ENCODE peak calls at places on chromosomes 7 and 10, in nine cellular contexts. R, C, Z, D, F, N, H, X and J are unnamed samples.

GRCh38 chr10:73865459-73866442 is 8.6 kb downstream of the CAMK2G start:
- DNase-seq in R (no peak), C (no peak), Z (no peak), D (no peak), F (no peak), N (no peak), H (no peak), X (peak; percentile 75), J (no peak)

GRCh38 chr10:72564596-72564995 is 61.3 kb downstream of the MICU1 start:
- DNase-seq in R (no peak), C (no peak), Z (no peak), D (no peak), F (no peak), N (no peak), H (peak; percentile 49), X (peak; percentile 10), J (no peak)

GRCh38 chr7:32206987-32207386 is 136.8 kb upstream of the PDE1C start:
- DNase-seq in R (no peak), C (no peak), Z (peak; percentile 49), D (no peak), F (peak; percentile 40), N (no peak), H (peak; percentile 11), X (no peak), J (peak; percentile 24)

GRCh38 chr7:87628780-87629569 is 777 bp downstream of the RUNDC3B start:
- DNase-seq in R (no peak), C (peak; percentile 31), Z (peak; percentile 28), D (no peak), F (no peak), N (no peak), H (peak; percentile 6), X (peak; percentile 19), J (peak; percentile 2)

GRCh38 chr7:116805100-116805544 is 57.3 kb upstream of the CAPZA2 start:
- DNase-seq in R (no peak), C (no peak), Z (no peak), D (no peak), F (no peak), N (no peak), H (no peak), X (no peak), J (peak; percentile 95)

GRCh38 chr10:4708123-4708759 is 117.8 kb upstream of the AKR1E2 start:
- DNase-seq in R (no peak), C (no peak), Z (peak; percentile 43), D (no peak), F (no peak), N (no peak), H (no peak), X (no peak), J (no peak)

GRCh38 chr10:69906425-69906824 is 104.7 kb downstream of the COL13A1 start:
- DNase-seq in R (no peak), C (no peak), Z (no peak), D (no peak), F (no peak), N (no peak), H (no peak), X (no peak), J (no peak)

GRCh38 chr7:2362385-2363088 is 7.9 kb downstream of the EIF3B start:
- DNase-seq in R (no peak), C (no peak), Z (no peak), D (no peak), F (no peak), N (no peak), H (no peak), X (no peak), J (no peak)

GRCh38 chr10:94623572-94623971 is 60.0 kb upstream of the CYP2C18 start:
- DNase-seq in R (no peak), C (no peak), Z (peak; percentile 70), D (no peak), F (no peak), N (no peak), H (no peak), X (no peak), J (no peak)

GRCh38 chr7:114649689-114650088 is 235.1 kb downstream of the FOXP2 start:
- DNase-seq in R (no peak), C (no peak), Z (no peak), D (no peak), F (no peak), N (no peak), H (no peak), X (no peak), J (no peak)

GRCh38 chr10:24873281-24873683 is 79.1 kb downstream of the PRTFDC1 start:
- DNase-seq in R (no peak), C (peak; percentile 89), Z (peak; percentile 82), D (peak; percentile 61), F (no peak), N (no peak), H (peak; percentile 92), X (no peak), J (peak; percentile 78)

GRCh38 chr7:143362126-143362961 is at the start of gene FAM131B:
- DNase-seq in R (no peak), C (no peak), Z (no peak), D (no peak), F (no peak), N (no peak), H (no peak), X (no peak), J (peak; percentile 21)

GRCh38 chr7:2036786-2037185 is 196.0 kb downstream of the MAD1L1 start:
- DNase-seq in R (no peak), C (no peak), Z (no peak), D (no peak), F (no peak), N (no peak), H (no peak), X (no peak), J (no peak)

GRCh38 chr10:94194256-94194655 is 168.5 kb downstream of the NOC3L start:
- DNase-seq in R (no peak), C (peak; percentile 72), Z (peak; percentile 10), D (no peak), F (no peak), N (no peak), H (peak; percentile 59), X (no peak), J (peak; percentile 65)

GRCh38 chr10:30200019-30200415 is 140.6 kb upstream of the JCAD start:
- DNase-seq in R (no peak), C (no peak), Z (no peak), D (no peak), F (no peak), N (no peak), H (no peak), X (no peak), J (no peak)

GRCh38 chr7:156478486-156478885 is 162.1 kb upstream of the RNF32 start:
- DNase-seq in R (no peak), C (no peak), Z (no peak), D (no peak), F (no peak), N (no peak), H (no peak), X (no peak), J (no peak)